ENCODE peak calls at places on chromosome 1, in seven cellular contexts. C is cardiac muscle cell; Q is epithelial cell of proximal tubule; W is effector memory CD4-positive, alpha-beta T cell; F is left lung; P is AG04450; A is NB4. B is an unnamed sample.

GRCh38 chr1:147636314-147636713 is 34.0 kb downstream of the ACP6 start:
- DNase-seq in P (no peak), W (no peak), F (no peak), C (no peak), Q (no peak), A (no peak), B (no peak)

GRCh38 chr1:198620951-198621824 is 17.7 kb upstream of the PTPRC start:
- DNase-seq in F (peak; percentile 35), A (peak; percentile 58), C (no peak), P (no peak), W (peak; percentile 60), Q (peak; percentile 74), B (peak; percentile 42)

GRCh38 chr1:15100369-15101111 is 53.0 kb upstream of the TMEM51 start:
- DNase-seq in F (no peak), C (peak; percentile 72), A (peak; percentile 50), W (no peak), P (peak; percentile 7), Q (no peak), B (peak; percentile 59)

GRCh38 chr1:231519166-231519565 is 9.3 kb upstream of the TSNAX start:
- DNase-seq in C (no peak), W (no peak), F (no peak), P (no peak), Q (no peak), A (no peak), B (no peak)

GRCh38 chr1:29804181-29804899 is 568.0 kb downstream of the PTPRU start:
- DNase-seq in Q (no peak), P (no peak), A (no peak), F (no peak), W (no peak), C (no peak), B (no peak)

GRCh38 chr1:172449012-172449584 is 5.2 kb upstream of the PIGC start:
- DNase-seq in C (no peak), W (no peak), P (no peak), A (peak; percentile 64), Q (no peak), F (no peak), B (no peak)

GRCh38 chr1:19311503-19311930 is 427 bp downstream of the AKR7A2 start:
- DNase-seq in A (no peak), C (no peak), F (no peak), P (no peak), W (no peak), Q (no peak), B (no peak)

GRCh38 chr1:35557118-35557610 is at the start of gene KIAA0319L:
- DNase-seq in Q (peak; percentile 25), W (no peak), A (no peak), C (peak; percentile 87), F (peak; percentile 91), P (no peak), B (peak; percentile 92)

GRCh38 chr1:27391511-27392095 is 819 bp upstream of the GPR3 start:
- DNase-seq in A (no peak), C (peak; percentile 38), W (no peak), P (no peak), F (peak; percentile 67), Q (no peak), B (no peak)

GRCh38 chr1:226608699-226609505 is 60.3 kb downstream of the STUM start:
- DNase-seq in F (peak; percentile 56), Q (no peak), W (peak; percentile 36), C (peak; percentile 88), A (peak; percentile 76), P (peak; percentile 15), B (peak; percentile 77)

GRCh38 chr1:232457607-232458006 is 172.3 kb downstream of the SIPA1L2 start:
- DNase-seq in P (no peak), C (no peak), F (no peak), W (no peak), A (no peak), Q (no peak), B (no peak)

DNA sequence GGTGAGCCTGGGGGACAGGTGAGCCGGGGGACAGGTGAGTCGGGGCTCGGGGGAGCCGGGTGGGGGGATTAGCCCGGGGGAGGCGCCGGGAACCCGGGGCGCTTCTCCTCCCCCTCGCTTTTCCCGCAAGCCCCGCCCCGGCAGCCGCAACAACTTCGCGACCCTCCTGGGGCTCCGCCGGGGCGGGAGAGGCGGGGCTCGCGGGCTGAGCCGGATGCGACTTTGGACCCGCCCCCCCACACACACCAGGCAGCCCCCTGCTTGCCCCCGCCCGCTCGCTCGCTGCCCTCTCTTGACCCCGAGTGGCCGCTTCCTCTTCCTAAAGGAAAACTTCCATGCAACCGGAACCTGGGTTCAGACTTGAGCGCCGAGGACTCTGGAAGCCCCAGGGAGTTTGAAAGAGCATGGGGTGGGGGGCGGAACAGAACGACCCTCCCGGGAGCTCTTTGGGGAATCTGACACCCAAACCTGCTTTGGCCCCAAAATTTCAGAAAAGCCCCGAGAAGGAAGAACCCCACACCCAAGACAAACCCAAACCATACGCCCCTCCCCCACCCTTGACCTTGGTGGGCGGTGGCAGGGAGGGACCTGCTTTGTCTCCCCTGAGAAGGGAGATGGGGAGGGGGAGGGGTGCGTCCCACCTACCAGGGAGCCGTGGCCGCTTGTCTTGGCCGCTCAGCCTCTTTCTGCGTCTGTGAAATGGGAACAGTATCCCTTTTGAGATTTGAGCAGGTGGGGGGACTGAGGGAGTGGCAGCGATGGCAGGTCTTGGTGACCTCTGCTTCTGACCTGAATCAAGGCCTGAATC is 550 bp downstream of the ARHGEF16 start:
- DNase-seq in C (peak; percentile 77), A (peak; percentile 74), W (no peak), F (peak; percentile 52), Q (no peak), P (no peak), B (peak; percentile 78)
- H3K4me3 ChIP-seq in C (peak overlapping the region; percentile 78), A (no peak overlapping the region), W (peak overlapping the region; percentile 50), F (peak overlapping the region; percentile 51), Q (peak overlapping the region; percentile 64), P (no peak overlapping the region), B (peak overlapping the region; percentile 68)

GRCh38 chr1:224542783-224543440 is 73.2 kb upstream of the CNIH3 start:
- DNase-seq in C (no peak), P (peak; percentile 90), W (no peak), Q (peak; percentile 93), F (no peak), A (peak; percentile 93), B (no peak)

GRCh38 chr1:224541901-224542610 is 74.1 kb upstream of the CNIH3 start:
- DNase-seq in W (no peak), A (no peak), Q (no peak), P (no peak), F (no peak), C (no peak), B (no peak)

GRCh38 chr1:224541072-224541790 is 74.9 kb upstream of the CNIH3 start:
- DNase-seq in C (no peak), Q (no peak), A (no peak), P (no peak), F (no peak), W (no peak), B (no peak)

GRCh38 chr1:224540535-224540934 is 75.6 kb upstream of the CNIH3 start:
- DNase-seq in C (no peak), A (no peak), F (no peak), W (no peak), Q (no peak), P (no peak), B (no peak)

GRCh38 chr1:224539971-224540370 is 76.1 kb upstream of the CNIH3 start:
- DNase-seq in C (no peak), A (peak; percentile 47), P (no peak), W (no peak), Q (no peak), F (no peak), B (no peak)
- H3K4me3 ChIP-seq in C (no peak overlapping the region), A (no peak overlapping the region), P (no peak overlapping the region), W (no peak overlapping the region), Q (no peak overlapping the region), F (no peak overlapping the region), B (no peak overlapping the region)

GRCh38 chr1:203349757-203350522 is 982 bp downstream of the FMOD start:
- DNase-seq in P (no peak), C (no peak), F (no peak), W (no peak), A (no peak), Q (no peak), B (no peak)
- H3K4me3 ChIP-seq in P (no peak overlapping the region), C (no peak overlapping the region), F (no peak overlapping the region), W (no peak overlapping the region), A (no peak overlapping the region), Q (no peak overlapping the region), B (peak overlapping the region; percentile 36)

GRCh38 chr1:2650967-2651645 is 18.3 kb upstream of the MMEL1 start:
- DNase-seq in P (no peak), A (no peak), F (no peak), W (no peak), Q (no peak), C (no peak), B (peak; percentile 15)
- H3K4me3 ChIP-seq in P (no peak overlapping the region), A (no peak overlapping the region), F (no peak overlapping the region), W (no peak overlapping the region), Q (no peak overlapping the region), C (no peak overlapping the region), B (no peak overlapping the region)

DNA sequence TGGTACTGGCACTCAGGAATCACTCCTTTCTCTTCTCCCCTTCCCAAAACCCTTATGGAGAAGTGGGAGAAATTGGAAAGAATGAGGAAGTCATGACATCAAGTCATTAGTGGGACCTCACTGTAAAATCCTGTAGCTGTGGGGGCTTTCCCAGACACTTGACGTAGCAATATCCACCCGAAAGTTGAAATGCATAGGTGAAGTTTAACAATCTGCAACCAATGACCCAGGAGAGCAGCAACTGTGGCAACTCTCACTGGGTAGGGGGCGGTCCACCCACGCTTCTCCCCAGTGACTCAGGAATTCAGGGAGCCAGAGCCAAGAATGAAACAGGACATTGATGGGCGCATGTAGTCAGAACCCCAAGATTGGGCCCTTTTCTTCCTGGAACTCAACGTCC is 27.0 kb downstream of the ABCA4 start:
- DNase-seq in F (no peak), W (no peak), C (no peak), Q (no peak), A (no peak), P (no peak), B (no peak)
- H3K4me3 ChIP-seq in F (no peak overlapping the region), W (no peak overlapping the region), C (no peak overlapping the region), Q (no peak overlapping the region), A (no peak overlapping the region), P (no peak overlapping the region), B (no peak overlapping the region)

DNA sequence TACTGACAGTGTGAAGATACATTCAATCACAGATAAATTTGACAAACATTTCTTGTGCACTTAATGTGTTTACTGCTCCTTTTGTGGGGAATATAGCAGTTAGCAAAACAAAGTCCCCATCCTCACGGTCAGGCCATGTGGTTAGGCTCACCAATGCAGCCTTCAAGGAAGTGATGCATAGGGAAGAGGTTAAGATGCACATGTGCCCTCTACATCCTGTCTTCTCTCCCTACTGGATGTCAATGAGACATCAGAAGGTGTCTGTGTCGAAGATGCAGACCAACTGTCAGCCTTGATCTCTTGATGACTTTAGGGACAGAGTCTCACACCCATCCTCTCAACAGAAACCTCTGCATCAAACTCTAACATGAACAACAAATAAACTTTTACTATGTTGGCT is 78.7 kb downstream of the FH start:
- DNase-seq in P (no peak), C (no peak), W (no peak), Q (no peak), A (no peak), F (no peak), B (no peak)
- H3K4me3 ChIP-seq in P (no peak overlapping the region), C (no peak overlapping the region), W (no peak overlapping the region), Q (no peak overlapping the region), A (no peak overlapping the region), F (no peak overlapping the region), B (no peak overlapping the region)